ENCODE peak calls at places on chromosomes 16 and 17, in six cellular contexts. H is heart right ventricle, B is caudate nucleus, Q is mesenchymal stem cell, K is stomach, L is IMR-90. A is an unnamed sample.

GRCh38 chr16:30570621-30571443 is 682 bp downstream of the ZNF688 start:
- DNase-seq in B (no peak), Q (peak), K (peak), H (peak), L (peak), A (no peak)

GRCh38 chr16:85616608-85617311 is 3.6 kb downstream of the GSE1 start:
- DNase-seq in K (peak), B (no peak), Q (peak), H (peak), L (no peak), A (no peak)

GRCh38 chr17:50045154-50045553 is 10.8 kb upstream of the ITGA3 start:
- DNase-seq in B (no peak), L (no peak), Q (no peak), K (no peak), H (no peak), A (no peak)

GRCh38 chr16:8708546-8708945 is 34.1 kb downstream of the ABAT start:
- DNase-seq in L (no peak), K (no peak), Q (no peak), B (no peak), H (no peak), A (no peak)

GRCh38 chr17:64038331-64039105 is 18.1 kb upstream of the ICAM2 start:
- DNase-seq in Q (no peak), L (no peak), B (no peak), H (no peak), K (no peak), A (no peak)

GRCh38 chr16:19708498-19709205 is 9.4 kb downstream of the KNOP1 start:
- DNase-seq in H (no peak), K (no peak), Q (peak), L (no peak), B (no peak), A (no peak)

GRCh38 chr16:6038966-6039530 is 941.5 kb upstream of the EEF2KMT start:
- DNase-seq in K (no peak), Q (no peak), L (no peak), B (no peak), H (no peak), A (no peak)

GRCh38 chr16:46918905-46919792 is 35.0 kb downstream of the GPT2 start:
- DNase-seq in Q (peak), K (peak), B (no peak), L (no peak), H (no peak), A (no peak)

GRCh38 chr16:77896357-77896972 is 108.1 kb downstream of the VAT1L start:
- DNase-seq in L (no peak), B (no peak), Q (peak), K (no peak), H (no peak), A (no peak)

GRCh38 chr16:67021321-67021720 is 7.6 kb upstream of the CBFB start:
- DNase-seq in K (peak), B (no peak), Q (no peak), L (no peak), H (no peak), A (no peak)

GRCh38 chr16:48112603-48113400 is 43.0 kb downstream of the ABCC12 start:
- DNase-seq in L (no peak), H (peak), Q (no peak), K (peak), B (no peak), A (no peak)

GRCh38 chr17:521168-521525 is 168.5 kb upstream of the RPH3AL start:
- DNase-seq in L (peak), K (no peak), H (no peak), B (no peak), Q (no peak), A (no peak)

GRCh38 chr16:2087426-2088191 is 39.8 kb downstream of the TSC2 start:
- DNase-seq in Q (no peak), H (no peak), K (no peak), B (no peak), L (no peak), A (no peak)

GRCh38 chr17:62178579-62178978 is 113.5 kb upstream of the MED13 start:
- DNase-seq in B (no peak), H (no peak), K (no peak), L (peak), Q (peak), A (no peak)

GRCh38 chr17:68391561-68392268 is 65.6 kb downstream of the WIPI1 start:
- DNase-seq in B (no peak), K (no peak), L (no peak), H (no peak), Q (no peak), A (no peak)

GRCh38 chr16:66028505-66029216 is 337.8 kb upstream of the CDH5 start:
- DNase-seq in K (no peak), H (no peak), Q (peak), B (no peak), L (peak), A (no peak)

GRCh38 chr16:55323637-55324490 is at the start of gene IRX6:
- DNase-seq in L (no peak), B (no peak), K (no peak), Q (no peak), H (peak), A (no peak)

GRCh38 chr16:72371307-72372081 is 199.5 kb upstream of the PMFBP1 start:
- DNase-seq in L (peak), K (no peak), Q (peak), H (no peak), B (no peak), A (no peak)

GRCh38 chr16:80274576-80275191 is 266.1 kb upstream of the DYNLRB2 start:
- DNase-seq in L (peak), B (no peak), K (no peak), H (no peak), Q (no peak), A (no peak)

GRCh38 chr17:9002236-9002609 is 19.1 kb upstream of the NTN1 start:
- DNase-seq in H (no peak), Q (no peak), K (no peak), L (no peak), B (no peak), A (no peak)

GRCh38 chr16:4714996-4715395 is 19.1 kb downstream of the ANKS3 start:
- DNase-seq in Q (no peak), L (no peak), K (no peak), H (no peak), B (no peak), A (no peak)

GRCh38 chr16:12311887-12312286 is 335.4 kb downstream of the SNX29 start:
- DNase-seq in K (no peak), Q (no peak), H (no peak), L (no peak), B (no peak), A (no peak)

GRCh38 chr16:88633684-88634140 is 4.7 kb upstream of the IL17C start:
- DNase-seq in H (peak), K (peak), L (peak), B (no peak), Q (peak), A (peak)

GRCh38 chr17:64728041-64728695 is 66.1 kb upstream of the SMURF2 start:
- DNase-seq in Q (peak), H (no peak), K (peak), B (no peak), L (no peak), A (no peak)

GRCh38 chr17:67434061-67434525 is 57.0 kb downstream of the PITPNC1 start:
- DNase-seq in H (peak), B (no peak), L (no peak), Q (no peak), K (peak), A (no peak)

GRCh38 chr17:71118039-71118438 is 948.7 kb downstream of the KCNJ2 start:
- DNase-seq in H (no peak), L (peak), K (no peak), B (no peak), Q (peak), A (peak)

DNA sequence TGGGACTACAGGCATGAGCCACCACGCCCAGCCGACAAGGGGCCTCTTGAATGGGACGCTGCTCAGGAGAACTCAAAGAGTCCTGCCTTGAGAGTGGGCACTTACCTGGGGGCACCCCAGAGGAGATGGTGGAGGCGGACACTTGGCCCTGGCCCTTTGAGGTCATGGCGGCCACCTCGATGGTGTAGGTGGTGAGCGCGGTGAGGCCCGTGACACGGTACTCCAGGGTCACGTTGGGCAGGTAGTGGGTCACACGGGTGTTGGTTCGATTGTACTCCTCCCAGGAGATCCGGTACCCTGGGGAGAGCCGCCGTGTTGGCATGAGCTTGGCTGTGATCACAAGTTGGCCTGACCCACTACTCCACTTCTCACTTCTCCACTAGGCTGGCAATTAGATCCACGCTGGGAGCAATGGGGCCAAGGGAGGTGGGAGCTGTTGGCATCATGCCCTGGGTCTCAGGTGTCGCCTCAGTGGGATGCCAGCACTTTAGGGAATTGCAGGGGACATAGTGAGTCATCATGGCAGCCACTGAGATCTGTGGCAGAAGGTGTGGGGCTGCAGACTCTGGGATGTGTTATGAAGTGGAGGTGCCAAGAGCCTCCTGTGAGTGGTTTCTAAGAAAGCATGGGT is 89.2 kb upstream of the CDC42EP4 start:
- DNase-seq in Q (no peak), L (no peak), B (no peak), K (no peak), H (no peak), A (no peak)
- H3K27ac ChIP-seq in Q (no peak), L (no peak), B (no peak), K (no peak), H (no peak), A (no peak)

DNA sequence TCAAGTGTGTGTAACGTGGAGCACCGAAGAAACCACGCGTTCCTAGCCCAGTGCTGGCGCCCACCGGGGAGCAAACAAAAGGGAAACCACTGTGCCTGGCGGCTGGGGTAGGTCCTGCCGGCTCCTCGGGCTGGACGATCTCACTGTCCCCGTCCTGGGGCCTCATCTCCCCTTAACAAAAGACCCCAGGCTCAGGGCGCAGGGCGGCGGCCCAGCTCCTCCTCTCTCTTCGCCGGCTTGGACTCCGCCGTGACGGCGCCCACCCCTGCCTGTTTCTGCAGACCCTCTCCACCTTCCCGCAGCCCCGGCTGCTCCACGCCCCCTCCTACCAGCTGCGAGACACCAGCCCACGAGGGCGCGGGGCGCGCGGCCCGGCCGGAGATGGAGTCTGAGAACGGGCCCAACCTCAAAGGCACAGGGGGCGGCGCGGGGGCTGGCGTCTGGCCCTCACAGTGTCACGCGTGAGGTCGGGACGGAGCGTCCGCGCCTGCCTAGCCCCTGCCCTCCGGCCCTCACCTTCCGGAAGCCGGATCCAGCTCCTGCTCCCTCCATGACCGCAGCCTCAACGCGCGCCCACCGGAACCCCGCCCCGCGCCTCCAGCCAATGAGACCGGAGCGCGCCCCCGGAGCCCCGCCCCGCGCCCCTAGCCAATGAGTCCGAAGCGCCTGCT is at the start of gene CENPX:
- DNase-seq in H (no peak), K (no peak), B (no peak), Q (no peak), L (no peak), A (no peak)
- H3K27ac ChIP-seq in H (no peak), K (peak), B (no peak), Q (no peak), L (peak), A (peak)

GRCh38 chr17:2172447-2172938 is 117.6 kb downstream of the HIC1 start:
- DNase-seq in H (peak), K (no peak), L (peak), B (no peak), Q (no peak), A (no peak)
- H3K27ac ChIP-seq in H (peak), K (peak), L (peak), B (peak), Q (peak), A (no peak)

DNA sequence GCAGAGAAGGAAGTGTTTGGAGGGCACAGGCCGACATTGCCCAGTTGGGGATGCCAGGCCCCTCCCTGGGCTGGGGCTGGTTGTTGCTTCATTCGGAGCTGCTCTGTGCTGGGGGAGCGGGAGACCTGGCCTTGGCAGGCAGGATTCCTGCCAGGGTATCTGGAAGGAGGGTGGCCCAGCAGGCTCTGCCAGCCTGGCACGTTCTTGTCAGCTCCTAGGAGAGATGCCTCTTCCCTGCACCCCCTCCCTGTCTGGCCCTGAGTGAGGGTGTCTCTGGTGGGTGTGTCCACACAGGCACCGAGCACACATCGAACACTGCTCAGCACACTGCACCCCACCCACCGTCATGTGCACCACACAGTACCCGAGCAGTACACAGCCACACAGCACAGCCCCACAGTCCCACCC is 35.2 kb downstream of the ARHGAP23 start:
- DNase-seq in Q (no peak), K (no peak), B (no peak), H (peak), L (no peak), A (no peak)
- H3K27ac ChIP-seq in Q (no peak), K (peak), B (peak), H (no peak), L (no peak), A (no peak)

GRCh38 chr16:57123216-57123968 is 31.0 kb downstream of the CPNE2 start:
- DNase-seq in Q (no peak), K (no peak), L (no peak), H (no peak), B (no peak), A (no peak)
- H3K27ac ChIP-seq in Q (no peak), K (no peak), L (no peak), H (no peak), B (no peak), A (no peak)

A was measured in MM.1S.